ENCODE peak calls at places on chromosomes 11 and 22, in five cellular contexts. One of them, this sample, is unnamed.

GRCh38 chr11:65213322-65214211 is 31.8 kb downstream of the CAPN1 start:
- DNase-seq in SW 1271: no peak
- DNase-seq in ovary: no peak
- DNase-seq in T-helper 1 cell: no peak
- DNase-seq in HuH-7: no peak
- DNase-seq in this sample: no peak

GRCh38 chr11:111088872-111089271 is 156.7 kb upstream of the POU2AF2 start:
- DNase-seq in HuH-7: no peak
- DNase-seq in ovary: no peak
- DNase-seq in SW 1271: no peak
- DNase-seq in T-helper 1 cell: no peak
- DNase-seq in this sample: no peak

GRCh38 chr11:298406-299065 is 790 bp downstream of the IFITM5 start:
- DNase-seq in HuH-7: no peak
- DNase-seq in ovary: peak
- DNase-seq in T-helper 1 cell: no peak
- DNase-seq in SW 1271: no peak
- DNase-seq in this sample: peak

GRCh38 chr11:19954899-19955298 is 205.4 kb downstream of the DBX1 start:
- DNase-seq in SW 1271: no peak
- DNase-seq in HuH-7: no peak
- DNase-seq in T-helper 1 cell: no peak
- DNase-seq in ovary: no peak
- DNase-seq in this sample: no peak

GRCh38 chr11:133712235-133712634 is 133.1 kb downstream of the SPATA19 start:
- DNase-seq in SW 1271: no peak
- DNase-seq in T-helper 1 cell: no peak
- DNase-seq in ovary: no peak
- DNase-seq in HuH-7: no peak
- DNase-seq in this sample: no peak

GRCh38 chr11:121630041-121630440 is 177.3 kb upstream of the SORL1-AS1 start:
- DNase-seq in T-helper 1 cell: no peak
- DNase-seq in SW 1271: no peak
- DNase-seq in ovary: no peak
- DNase-seq in HuH-7: no peak
- DNase-seq in this sample: no peak

GRCh38 chr11:2355000-2355644 is 22.0 kb upstream of the CD81 start:
- DNase-seq in HuH-7: no peak
- DNase-seq in T-helper 1 cell: no peak
- DNase-seq in SW 1271: no peak
- DNase-seq in ovary: no peak
- DNase-seq in this sample: no peak

GRCh38 chr11:65412271-65413076 is 10.1 kb upstream of the NEAT1 start:
- DNase-seq in ovary: peak
- DNase-seq in T-helper 1 cell: no peak
- DNase-seq in HuH-7: no peak
- DNase-seq in SW 1271: no peak
- DNase-seq in this sample: no peak

GRCh38 chr11:122632178-122632824 is 23.2 kb upstream of the UBASH3B start:
- DNase-seq in HuH-7: no peak
- DNase-seq in SW 1271: no peak
- DNase-seq in ovary: no peak
- DNase-seq in T-helper 1 cell: no peak
- DNase-seq in this sample: no peak

GRCh38 chr11:3659595-3660515 is 11.3 kb downstream of the CHRNA10 start:
- DNase-seq in SW 1271: no peak
- DNase-seq in HuH-7: no peak
- DNase-seq in ovary: no peak
- DNase-seq in T-helper 1 cell: no peak
- DNase-seq in this sample: no peak

GRCh38 chr11:46207270-46207669 is 70.2 kb upstream of the CREB3L1 start:
- DNase-seq in HuH-7: no peak
- DNase-seq in SW 1271: no peak
- DNase-seq in T-helper 1 cell: no peak
- DNase-seq in ovary: no peak
- DNase-seq in this sample: no peak

GRCh38 chr11:2770556-2771301 is 70.9 kb upstream of the KCNQ1OT1 start:
- DNase-seq in HuH-7: no peak
- DNase-seq in SW 1271: no peak
- DNase-seq in T-helper 1 cell: no peak
- DNase-seq in ovary: peak
- DNase-seq in this sample: no peak

GRCh38 chr11:5689551-5689983 is at the start of gene TRIM22:
- DNase-seq in T-helper 1 cell: peak
- DNase-seq in SW 1271: no peak
- DNase-seq in ovary: peak
- DNase-seq in HuH-7: no peak
- DNase-seq in this sample: peak

GRCh38 chr22:23302171-23303002 is 122.1 kb downstream of the BCR start:
- DNase-seq in HuH-7: no peak
- DNase-seq in T-helper 1 cell: no peak
- DNase-seq in SW 1271: no peak
- DNase-seq in ovary: peak
- DNase-seq in this sample: no peak

GRCh38 chr11:16989554-16989953 is 24.7 kb downstream of the PLEKHA7 start:
- DNase-seq in ovary: no peak
- DNase-seq in T-helper 1 cell: no peak
- DNase-seq in SW 1271: no peak
- DNase-seq in HuH-7: no peak
- DNase-seq in this sample: no peak

GRCh38 chr11:13343931-13344717 is 66.5 kb downstream of the BMAL1 start:
- DNase-seq in HuH-7: peak
- DNase-seq in T-helper 1 cell: peak
- DNase-seq in ovary: peak
- DNase-seq in SW 1271: peak
- DNase-seq in this sample: peak

GRCh38 chr22:43944670-43945430 is 10.4 kb upstream of the SAMM50 start:
- DNase-seq in SW 1271: no peak
- DNase-seq in T-helper 1 cell: no peak
- DNase-seq in ovary: no peak
- DNase-seq in HuH-7: no peak
- DNase-seq in this sample: no peak

GRCh38 chr11:15309296-15309695 is 194.6 kb downstream of the INSC start:
- DNase-seq in SW 1271: no peak
- DNase-seq in HuH-7: no peak
- DNase-seq in ovary: no peak
- DNase-seq in T-helper 1 cell: no peak
- DNase-seq in this sample: no peak

GRCh38 chr22:36350751-36351594 is 36.8 kb downstream of the MYH9 start:
- DNase-seq in SW 1271: no peak
- DNase-seq in T-helper 1 cell: no peak
- DNase-seq in HuH-7: peak
- DNase-seq in ovary: peak
- DNase-seq in this sample: no peak

GRCh38 chr22:28903080-28903479 is 19.7 kb downstream of the ZNRF3 start:
- DNase-seq in T-helper 1 cell: no peak
- DNase-seq in SW 1271: no peak
- DNase-seq in ovary: peak
- DNase-seq in HuH-7: no peak
- DNase-seq in this sample: no peak

GRCh38 chr11:18844753-18845367 is 53.3 kb upstream of the PTPN5 start:
- DNase-seq in HuH-7: peak
- DNase-seq in T-helper 1 cell: no peak
- DNase-seq in ovary: no peak
- DNase-seq in SW 1271: peak
- DNase-seq in this sample: no peak

GRCh38 chr22:29166180-29166579 is 39.5 kb upstream of the EMID1 start:
- DNase-seq in SW 1271: no peak
- DNase-seq in HuH-7: no peak
- DNase-seq in T-helper 1 cell: no peak
- DNase-seq in ovary: no peak
- DNase-seq in this sample: no peak

GRCh38 chr11:33723238-33723881 is 12.9 kb downstream of the CD59 start:
- DNase-seq in HuH-7: no peak
- DNase-seq in ovary: no peak
- DNase-seq in T-helper 1 cell: no peak
- DNase-seq in SW 1271: peak
- DNase-seq in this sample: no peak

GRCh38 chr22:35604671-35605457 is 12.3 kb downstream of the MB start:
- DNase-seq in ovary: no peak
- DNase-seq in SW 1271: peak
- DNase-seq in T-helper 1 cell: no peak
- DNase-seq in HuH-7: no peak
- DNase-seq in this sample: no peak

GRCh38 chr11:132858203-132858602 is 674.1 kb downstream of the OPCML start:
- DNase-seq in SW 1271: no peak
- DNase-seq in HuH-7: no peak
- DNase-seq in T-helper 1 cell: no peak
- DNase-seq in ovary: no peak
- DNase-seq in this sample: no peak

GRCh38 chr22:45996241-45997076 is 19.5 kb upstream of the WNT7B start:
- DNase-seq in ovary: peak
- DNase-seq in T-helper 1 cell: no peak
- DNase-seq in SW 1271: no peak
- DNase-seq in HuH-7: no peak
- DNase-seq in this sample: no peak

GRCh38 chr11:70713988-70714665 is 315.8 kb downstream of the CTTN start:
- DNase-seq in T-helper 1 cell: no peak
- DNase-seq in SW 1271: no peak
- DNase-seq in ovary: no peak
- DNase-seq in HuH-7: no peak
- DNase-seq in this sample: no peak